ENCODE peak calls at places on chromosomes 1 and 21, in seven cellular contexts. G is stimulated activated CD4-positive, alpha-beta T cell treated with anti-CD3 and anti-CD28 coated beads, Interleukin-15, amount 100 ng/mL, for 1 hour; D is colonic mucosa; F is effector CD4-positive, alpha-beta T cell; A is NCI-H460; I is posterior cingulate gyrus; V is CD8-positive, alpha-beta T cell. P is an unnamed sample.

GRCh38 chr1:75954594-75954993 is 22.4 kb upstream of the ASB17 start:
- DNase-seq in D (no peak), A (no peak), I (no peak), G (no peak), V (no peak), F (no peak), P (no peak)

GRCh38 chr1:240001177-240001740 is 90.4 kb upstream of the FMN2 start:
- DNase-seq in G (no peak), V (no peak), A (no peak), F (no peak), D (no peak), I (no peak), P (no peak)

GRCh38 chr1:94962745-94963265 is 35.9 kb upstream of the CNN3 start:
- DNase-seq in V (peak), D (peak), G (no peak), I (no peak), A (no peak), F (no peak), P (no peak)

GRCh38 chr1:67211589-67212563 is 45.6 kb downstream of the IL23R start:
- DNase-seq in I (no peak), F (peak), D (peak), A (no peak), V (peak), G (peak), P (no peak)

GRCh38 chr21:29209696-29210095 is 79.3 kb downstream of the MAP3K7CL start:
- DNase-seq in A (no peak), I (no peak), V (no peak), D (no peak), F (no peak), G (no peak), P (no peak)

GRCh38 chr1:208791458-208791857 is 547.3 kb upstream of the PLXNA2 start:
- DNase-seq in F (no peak), I (no peak), D (no peak), V (no peak), G (no peak), A (no peak), P (no peak)

GRCh38 chr21:36104306-36105300 is 30.3 kb upstream of the CBR3 start:
- DNase-seq in I (peak), F (peak), V (peak), G (peak), D (peak), A (no peak), P (peak)

GRCh38 chr1:156365754-156366153 is 3.3 kb upstream of the RHBG start:
- DNase-seq in V (no peak), D (no peak), G (no peak), I (no peak), A (no peak), F (no peak), P (no peak)

GRCh38 chr1:55724551-55725325 is 509.6 kb upstream of the USP24 start:
- DNase-seq in G (no peak), I (no peak), D (no peak), F (no peak), V (no peak), A (no peak), P (no peak)

P was measured in anterior cingulate cortex.